ENCODE peak calls at places on chromosomes 13 and 19, in ten cellular contexts. R is heart left ventricle, Q is body of pancreas, M is IMR-90, N is uterus, G is ovary, I is transverse colon, U is stomach, J is suprapubic skin, O is A549. Z is an unnamed sample.
A peak's percentile ranks its signal among the peaks of the same experiment; 100 is the strongest.

GRCh38 chr13:111874981-111875380 is 192.0 kb upstream of the SOX1 start:
- DNase-seq in Q (no peak), I (no peak), O (no peak), M (no peak), U (no peak), N (no peak), G (no peak), J (no peak), R (no peak), Z (no peak)

GRCh38 chr13:48210178-48210577 is 22.8 kb upstream of the ITM2B start:
- DNase-seq in I (no peak), G (no peak), J (no peak), N (no peak), O (peak; percentile 23), M (peak; percentile 86), Q (no peak), U (no peak), R (no peak), Z (no peak)

GRCh38 chr19:1608414-1609391 is 3.4 kb upstream of the UQCR11 start:
- DNase-seq in N (no peak), U (no peak), Q (no peak), I (no peak), R (peak; percentile 58), O (no peak), M (no peak), J (no peak), G (no peak), Z (no peak)

GRCh38 chr13:109135018-109135417 is 505.6 kb downstream of the MYO16 start:
- DNase-seq in J (no peak), I (no peak), O (peak; percentile 22), G (no peak), N (no peak), U (no peak), M (no peak), Q (no peak), R (no peak), Z (no peak)

GRCh38 chr13:95137096-95137495 is 164.2 kb downstream of the ABCC4 start:
- DNase-seq in J (no peak), O (no peak), Q (no peak), R (no peak), G (no peak), U (no peak), M (peak; percentile 42), I (no peak), N (no peak), Z (no peak)

GRCh38 chr19:9535934-9536333 is 2.5 kb downstream of the ZNF426 start:
- DNase-seq in I (no peak), M (no peak), N (no peak), R (no peak), G (no peak), U (no peak), O (no peak), J (no peak), Q (no peak), Z (no peak)

GRCh38 chr19:13053761-13054604 is 48.7 kb downstream of the LYL1 start:
- DNase-seq in G (peak; percentile 88), M (peak; percentile 96), N (peak; percentile 90), Q (peak; percentile 93), O (peak; percentile 59), U (peak; percentile 89), I (peak; percentile 79), R (peak; percentile 93), J (peak; percentile 90), Z (no peak)

GRCh38 chr13:20441879-20442278 is 83.8 kb downstream of the CRYL1 start:
- DNase-seq in N (no peak), J (no peak), M (peak; percentile 83), O (no peak), R (no peak), G (no peak), Q (no peak), U (no peak), I (no peak), Z (no peak)

GRCh38 chr19:53977429-53977990 is 13.9 kb upstream of the CACNG6 start:
- DNase-seq in N (peak; percentile 68), I (peak; percentile 70), J (no peak), O (peak; percentile 96), R (no peak), U (peak; percentile 69), G (peak; percentile 41), Q (peak; percentile 86), M (peak; percentile 78), Z (peak; percentile 76)

GRCh38 chr13:30453727-30454126 is 12.0 kb downstream of the HMGB1 start:
- DNase-seq in O (peak; percentile 39), Q (no peak), N (no peak), I (no peak), J (no peak), U (no peak), R (no peak), M (peak; percentile 37), G (no peak), Z (no peak)

GRCh38 chr13:96080676-96081075 is 9.2 kb upstream of the HS6ST3 start:
- DNase-seq in R (no peak), M (no peak), J (no peak), N (no peak), Q (no peak), G (no peak), O (no peak), I (no peak), U (no peak), Z (no peak)

DNA sequence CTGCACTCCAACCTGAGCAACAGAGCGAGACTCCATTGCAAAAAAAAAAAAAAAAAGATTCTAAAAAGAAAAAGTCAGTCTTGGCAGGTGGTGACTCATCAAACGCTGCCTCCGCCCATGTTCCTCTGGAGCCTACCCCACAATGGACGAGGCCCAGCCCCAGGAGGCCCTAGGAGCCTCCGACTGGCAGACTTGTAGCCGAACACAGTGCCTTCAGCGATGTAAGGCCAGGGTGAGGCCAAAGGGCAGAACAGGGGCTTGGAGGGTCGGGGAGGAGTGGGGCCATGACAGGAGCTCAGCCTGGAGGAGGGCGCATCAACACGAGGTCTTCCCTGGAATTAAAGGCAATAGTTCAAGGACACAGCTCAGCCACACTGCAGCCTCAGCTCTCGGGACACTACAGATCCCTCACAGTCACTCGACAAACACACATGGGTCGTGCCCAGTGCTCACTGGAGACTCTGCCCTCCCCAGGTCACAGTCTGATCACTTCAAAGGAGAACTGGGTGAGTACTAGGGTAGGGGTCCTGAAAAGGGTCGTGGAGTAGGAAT is 5.1 kb downstream of the USE1 start:
- DNase-seq in Q (peak; percentile 36), J (no peak), U (no peak), I (peak; percentile 52), N (no peak), M (peak; percentile 71), O (peak; percentile 53), R (no peak), G (peak; percentile 32), Z (no peak)
- TF ChIP-seq POLR2A in Q (no peak), J (no peak), U (no peak), I (no peak), N (no peak), M (no peak), O (no peak), R (no peak), G (no peak), Z (no peak)

GRCh38 chr13:113187263-113187669 is 21.2 kb downstream of the PCID2 start:
- DNase-seq in R (peak; percentile 89), I (peak; percentile 51), G (no peak), U (peak; percentile 72), O (peak; percentile 95), M (peak; percentile 100), J (peak; percentile 94), N (peak; percentile 71), Q (peak; percentile 59), Z (peak; percentile 74)

GRCh38 chr13:113183450-113184129 is 24.9 kb downstream of the PCID2 start:
- DNase-seq in O (peak; percentile 14), J (no peak), N (no peak), R (no peak), Q (no peak), U (no peak), G (no peak), I (no peak), M (no peak), Z (no peak)

GRCh38 chr13:113186061-113186900 is 22.2 kb downstream of the PCID2 start:
- DNase-seq in N (no peak), G (no peak), R (no peak), M (no peak), I (no peak), J (no peak), Q (no peak), U (no peak), O (no peak), Z (no peak)

GRCh38 chr13:113182046-113182445 is 23.6 kb downstream of the PROZ start:
- DNase-seq in G (no peak), J (no peak), I (no peak), R (no peak), N (no peak), O (no peak), U (no peak), Q (no peak), M (no peak), Z (no peak)

DNA sequence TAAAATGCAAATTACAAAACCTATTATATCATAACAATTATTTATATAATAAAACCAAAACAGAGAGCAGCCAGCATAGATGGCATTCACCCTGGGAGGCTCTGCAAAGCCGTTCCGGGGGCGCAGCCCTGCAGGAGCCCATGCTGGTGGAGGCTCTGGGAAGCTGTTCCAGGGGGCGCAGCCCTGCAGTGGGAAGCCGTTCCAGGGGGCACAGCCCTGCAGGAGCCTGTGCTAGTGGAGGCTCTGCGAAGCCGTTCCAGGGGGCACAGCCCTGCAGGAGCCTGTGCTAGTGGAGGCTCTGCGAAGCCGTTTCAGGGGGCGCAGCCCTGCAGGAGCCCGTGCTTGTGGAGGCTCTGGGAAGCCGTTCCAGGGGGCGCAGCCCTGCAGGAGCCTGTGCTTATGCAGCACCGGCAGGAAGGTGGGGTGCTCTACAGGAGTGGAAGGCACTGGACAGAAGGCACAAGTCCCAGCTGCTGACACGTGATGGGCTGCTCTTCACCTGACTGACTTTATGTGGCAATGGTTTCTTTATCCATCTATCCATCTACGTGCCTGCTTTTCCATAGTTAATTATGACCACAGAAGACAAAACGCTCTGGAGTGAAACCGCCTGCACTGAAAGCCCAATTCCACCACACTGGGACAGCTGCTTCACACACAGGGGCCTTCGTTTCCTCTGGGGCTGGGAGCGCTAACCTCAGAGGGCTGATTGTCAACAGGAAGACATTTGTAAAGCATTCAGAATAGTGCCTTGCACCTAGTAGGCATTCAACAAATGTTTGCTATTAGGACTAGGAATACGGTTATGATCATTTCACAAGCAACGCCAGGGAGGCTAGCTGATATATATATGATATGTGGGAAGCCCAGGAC is 23.7 kb downstream of the PCID2 start:
- DNase-seq in M (no peak), J (no peak), R (no peak), U (no peak), O (no peak), Q (no peak), N (no peak), I (no peak), G (no peak), Z (no peak)
- TF ChIP-seq POLR2A in M (no peak), J (no peak), R (no peak), U (no peak), O (no peak), Q (no peak), N (no peak), I (no peak), G (no peak), Z (no peak)

GRCh38 chr19:6654347-6655310 is 15.3 kb downstream of the TNFSF14 start:
- DNase-seq in G (no peak), O (no peak), J (no peak), R (no peak), U (no peak), Q (no peak), I (peak; percentile 42), M (no peak), N (no peak), Z (no peak)
- TF ChIP-seq POLR2A in G (no peak), O (no peak), J (no peak), R (no peak), U (no peak), Q (no peak), I (no peak), M (no peak), N (no peak), Z (no peak)

GRCh38 chr19:42269518-42270345 is 680 bp downstream of the CIC start:
- DNase-seq in J (peak; percentile 79), M (no peak), U (no peak), O (no peak), N (peak; percentile 46), I (no peak), Q (no peak), R (no peak), G (peak; percentile 48), Z (no peak)
- TF ChIP-seq POLR2A in J (no peak), M (no peak), U (no peak), O (no peak), N (no peak), I (no peak), Q (no peak), R (no peak), G (no peak), Z (no peak)